ENCODE peak calls at places on chromosome 1, in five cellular contexts. R, L, I, B and C are unnamed samples.

GRCh38 chr1:165695011-165695410 is 3.4 kb downstream of the ALDH9A1 start:
- DNase-seq in B (no peak), R (no peak), I (no peak), L (no peak), C (no peak)

GRCh38 chr1:28280961-28281360 is 21.6 kb downstream of the SESN2 start:
- DNase-seq in R (no peak), I (no peak), B (no peak), L (no peak), C (no peak)

GRCh38 chr1:85799734-85800133 is 91.5 kb upstream of the ZNHIT6 start:
- DNase-seq in I (no peak), R (no peak), B (no peak), L (no peak), C (no peak)

GRCh38 chr1:92838519-92838918 is 6.7 kb downstream of the RPL5 start:
- DNase-seq in R (no peak), I (no peak), B (no peak), L (no peak), C (no peak)

GRCh38 chr1:19014765-19015164 is 58.3 kb upstream of the IFFO2 start:
- DNase-seq in I (no peak), R (no peak), L (no peak), B (no peak), C (no peak)

GRCh38 chr1:1371741-1372711 is 3.0 kb downstream of the AURKAIP1 start:
- DNase-seq in I (peak), L (peak), R (peak), B (peak), C (peak)

GRCh38 chr1:183783896-183784637 is 20.9 kb upstream of the RGL1 start:
- DNase-seq in I (no peak), L (no peak), B (no peak), R (no peak), C (no peak)

GRCh38 chr1:111690306-111690617 is 48.9 kb downstream of the INKA2 start:
- DNase-seq in L (no peak), I (no peak), B (no peak), R (peak), C (peak)

GRCh38 chr1:12314328-12314903 is 84.6 kb downstream of the VPS13D start:
- DNase-seq in I (no peak), R (peak), B (no peak), L (peak), C (peak)

GRCh38 chr1:211986628-211987254 is 48.6 kb downstream of the INTS7 start:
- DNase-seq in I (no peak), R (no peak), L (no peak), B (no peak), C (no peak)

GRCh38 chr1:81920245-81920740 is 119.6 kb downstream of the ADGRL2 start:
- DNase-seq in I (no peak), L (peak), R (no peak), B (no peak), C (no peak)

GRCh38 chr1:68594851-68595250 is 98.0 kb upstream of the DEPDC1 start:
- DNase-seq in I (no peak), R (no peak), B (no peak), L (no peak), C (no peak)

GRCh38 chr1:27536767-27537166 is 46.8 kb upstream of the WASF2 start:
- DNase-seq in R (no peak), L (peak), B (no peak), I (no peak), C (no peak)

GRCh38 chr1:36175137-36176095 is 19.5 kb downstream of the MAP7D1 start:
- DNase-seq in I (no peak), R (peak), L (no peak), B (no peak), C (no peak)